ENCODE peak calls at places on chromosomes 13 and 19, in four cellular contexts. W is bronchial epithelial cell, Z is left lung, V is cardiac muscle cell. A is an unnamed sample.

GRCh38 chr19:46373573-46374359 is 26.9 kb downstream of the PPP5C start:
- DNase-seq in W (peak; percentile 98), Z (peak; percentile 93), V (no peak), A (no peak)

GRCh38 chr19:10544753-10545251 is 1.1 kb downstream of the ATG4D start:
- DNase-seq in W (no peak), Z (peak; percentile 75), V (no peak), A (peak; percentile 30)

GRCh38 chr19:12833747-12834417 is 497 bp downstream of the RTBDN start:
- DNase-seq in W (no peak), Z (peak; percentile 81), V (peak; percentile 73), A (peak; percentile 58)

GRCh38 chr13:78674638-78675037 is 15.7 kb upstream of the OBI1 start:
- DNase-seq in W (no peak), Z (no peak), V (no peak), A (no peak)

GRCh38 chr13:38785047-38785446 is 98.2 kb downstream of the FREM2 start:
- DNase-seq in W (no peak), Z (no peak), V (no peak), A (no peak)

GRCh38 chr19:17229890-17230289 is 3.9 kb downstream of the OCEL1 start:
- DNase-seq in W (no peak), Z (no peak), V (no peak), A (no peak)

GRCh38 chr19:40530091-40530901 is 46.4 kb upstream of the SHKBP1 start:
- DNase-seq in W (no peak), Z (no peak), V (peak; percentile 82), A (peak; percentile 42)

GRCh38 chr13:109744512-109745051 is 41.8 kb downstream of the IRS2 start:
- DNase-seq in W (no peak), Z (peak; percentile 59), V (no peak), A (no peak)

GRCh38 chr19:39217094-39217493 is 13.0 kb upstream of the SYCN start:
- DNase-seq in W (no peak), Z (no peak), V (no peak), A (no peak)

GRCh38 chr13:48296528-48296927 is 7.0 kb upstream of the RB1 start:
- DNase-seq in W (no peak), Z (no peak), V (no peak), A (no peak)

GRCh38 chr19:10593820-10594637 is 6.9 kb upstream of the AP1M2 start:
- DNase-seq in W (no peak), Z (peak; percentile 78), V (no peak), A (peak; percentile 95)

GRCh38 chr19:2561895-2562294 is 86.0 kb downstream of the GADD45B start:
- DNase-seq in W (no peak), Z (peak; percentile 59), V (no peak), A (peak; percentile 82)

GRCh38 chr13:51230473-51231105 is 8.4 kb downstream of the FAM124A start:
- DNase-seq in W (no peak), Z (no peak), V (peak; percentile 38), A (no peak)

GRCh38 chr13:98960331-98961203 is 17.3 kb downstream of the DOCK9 start:
- DNase-seq in W (no peak), Z (no peak), V (no peak), A (no peak)

GRCh38 chr19:51887522-51888498 is at the start of gene ZNF577:
- DNase-seq in W (peak; percentile 80), Z (peak; percentile 88), V (peak; percentile 91), A (no peak)

GRCh38 chr13:30791354-30791921 is 56.1 kb downstream of the ALOX5AP start:
- DNase-seq in W (no peak), Z (no peak), V (no peak), A (no peak)

GRCh38 chr19:47225746-47226425 is 5.1 kb downstream of the BBC3 start:
- DNase-seq in W (peak; percentile 34), Z (peak; percentile 96), V (peak; percentile 96), A (peak; percentile 92)

GRCh38 chr13:32790731-32791130 is 204.5 kb downstream of the PDS5B start:
- DNase-seq in W (no peak), Z (no peak), V (no peak), A (no peak)

GRCh38 chr19:8366961-8367326 is 3.0 kb downstream of the ANGPTL4 start:
- DNase-seq in W (no peak), Z (no peak), V (no peak), A (no peak)

GRCh38 chr13:44573071-44573470 is 3.1 kb downstream of the TSC22D1 start:
- DNase-seq in W (no peak), Z (no peak), V (no peak), A (no peak)

GRCh38 chr13:70391678-70392077 is 283.4 kb upstream of the KLHL1 start:
- DNase-seq in W (peak; percentile 8), Z (no peak), V (peak; percentile 22), A (no peak)

GRCh38 chr13:113537909-113538688 is 46.5 kb upstream of the TFDP1 start:
- DNase-seq in W (no peak), Z (no peak), V (no peak), A (no peak)

GRCh38 chr19:54955356-54955755 is 8.0 kb upstream of the NLRP7 start:
- DNase-seq in W (no peak), Z (no peak), V (no peak), A (no peak)

GRCh38 chr13:76677047-76677446 is 209.2 kb downstream of the KCTD12 start:
- DNase-seq in W (no peak), Z (no peak), V (no peak), A (no peak)

GRCh38 chr19:38805180-38805579 is 7.6 kb downstream of the LGALS4 start:
- DNase-seq in W (peak; percentile 59), Z (no peak), V (no peak), A (no peak)

GRCh38 chr19:55300821-55301458 is 17.1 kb downstream of the BRSK1 start:
- DNase-seq in W (no peak), Z (no peak), V (no peak), A (no peak)

GRCh38 chr19:35279985-35280821 is 2.1 kb upstream of the HAMP start:
- DNase-seq in W (no peak), Z (no peak), V (no peak), A (peak; percentile 39)

GRCh38 chr13:97165527-97166425 is 56.4 kb upstream of the MBNL2 start:
- DNase-seq in W (no peak), Z (no peak), V (no peak), A (no peak)

GRCh38 chr13:41311607-41312500 is 787 bp downstream of the NAA16 start:
- DNase-seq in W (peak; percentile 28), Z (peak; percentile 90), V (peak; percentile 65), A (peak; percentile 75)

GRCh38 chr19:51207747-51208146 is 17.1 kb upstream of the CD33 start:
- DNase-seq in W (no peak), Z (no peak), V (no peak), A (no peak)

GRCh38 chr13:113597386-113598080 is 13.0 kb downstream of the TFDP1 start:
- DNase-seq in W (no peak), Z (peak; percentile 65), V (no peak), A (no peak)

GRCh38 chr13:73090116-73090811 is 31.5 kb downstream of the KLF5 start:
- DNase-seq in W (peak; percentile 98), Z (no peak), V (no peak), A (no peak)

GRCh38 chr13:59483441-59484116 is 680.1 kb downstream of the DIAPH3 start:
- DNase-seq in W (no peak), Z (no peak), V (peak; percentile 71), A (no peak)

GRCh38 chr19:15902254-15902653 is 4.4 kb upstream of the CYP4F2 start:
- DNase-seq in W (no peak), Z (no peak), V (no peak), A (no peak)
- H3K4me3 ChIP-seq in W (no peak overlapping the region), Z (no peak overlapping the region), V (no peak overlapping the region), A (no peak overlapping the region)

GRCh38 chr13:108496364-108497215 is 132.8 kb upstream of the MYO16 start:
- DNase-seq in W (no peak), Z (no peak), V (peak; percentile 23), A (no peak)

GRCh38 chr13:108494991-108495661 is 134.3 kb upstream of the MYO16 start:
- DNase-seq in W (no peak), Z (no peak), V (no peak), A (no peak)

GRCh38 chr13:108495686-108496363 is 133.6 kb upstream of the MYO16 start:
- DNase-seq in W (no peak), Z (peak; percentile 82), V (peak; percentile 28), A (no peak)
- H3K4me3 ChIP-seq in W (no peak overlapping the region), Z (peak overlapping the region; percentile 38), V (peak overlapping the region; percentile 45), A (no peak overlapping the region)

GRCh38 chr19:53101518-53101917 is 1.7 kb downstream of the ZNF160 start:
- DNase-seq in W (no peak), Z (no peak), V (no peak), A (peak; percentile 33)
- H3K4me3 ChIP-seq in W (no peak overlapping the region), Z (no peak overlapping the region), V (peak overlapping the region; percentile 86), A (peak overlapping the region; percentile 99)

DNA sequence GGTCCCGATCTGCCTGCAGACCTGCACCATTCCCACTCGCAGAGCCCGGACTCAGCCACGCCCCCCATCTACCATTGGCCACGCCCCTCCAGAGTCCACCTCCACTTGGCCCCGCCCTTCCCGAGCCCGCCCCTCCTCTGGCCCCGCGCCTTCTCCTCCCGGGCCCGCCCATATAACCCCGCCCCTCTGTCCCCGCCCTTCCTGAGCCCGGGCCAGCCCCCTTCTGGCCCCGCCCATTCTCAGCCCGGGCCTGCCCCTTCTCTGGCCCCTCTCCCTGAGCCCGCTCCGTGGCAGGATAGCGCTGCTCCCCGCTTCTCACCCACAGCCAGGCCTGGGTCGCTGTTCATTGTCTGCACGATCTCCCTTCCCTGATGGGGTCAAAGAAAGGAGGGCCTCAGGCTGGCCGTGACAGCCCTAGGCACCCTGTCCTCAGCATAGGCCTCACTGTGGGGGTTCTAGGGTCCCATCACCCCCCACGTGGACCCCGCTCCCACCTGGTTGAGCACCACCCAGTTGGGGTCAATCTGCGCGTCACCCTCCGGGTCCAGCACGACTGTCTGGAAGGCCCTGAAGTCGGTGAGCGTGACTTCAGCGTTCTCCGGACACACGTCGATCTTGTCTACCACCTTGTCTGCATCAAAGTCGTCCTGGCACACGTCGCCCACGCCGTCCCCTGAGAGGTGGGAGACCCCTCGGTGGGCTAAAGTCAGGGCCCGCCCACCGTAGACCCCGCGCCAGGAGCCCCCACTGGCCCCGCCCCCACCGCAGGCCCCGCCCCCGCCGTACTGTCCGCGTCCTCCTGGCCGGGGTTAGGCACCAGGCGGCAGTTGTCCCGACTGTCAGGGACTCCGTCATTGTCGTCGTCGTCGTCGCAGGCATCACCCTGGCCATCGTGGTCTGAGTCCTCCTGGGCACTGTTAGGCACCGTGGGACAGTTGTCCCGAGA is 5.7 kb downstream of the COMP start:
- DNase-seq in W (no peak), Z (peak; percentile 89), V (peak; percentile 86), A (peak; percentile 88)
- H3K4me3 ChIP-seq in W (no peak overlapping the region), Z (no peak overlapping the region), V (no peak overlapping the region), A (no peak overlapping the region)